ENCODE peak calls at places on chromosomes 11 and 22, in ten cellular contexts. D is stimulated activated CD4-positive, alpha-beta T cell treated with anti-CD3 and anti-CD28 coated beads, Interleukin-1b, Interleukin-23, amount 100 ng/mL, for 48 hours; G is dorsolateral prefrontal cortex; R is activated naive CD8-positive, alpha-beta T cell treated with anti-CD3 and anti-CD28 coated beads, Interleukin-2, amount 50 U/mL, for 24 hours; Z is Kasumi-1; T is stimulated activated CD8-positive, alpha-beta memory T cell treated with anti-CD3 and anti-CD28 coated beads, Interleukin-15, amount 100 ng/mL, for 4 hours; U is MV-4-11; C is bronchial epithelial cell; H is NCI-H82; X is Ammon's horn. F is an unnamed sample.

GRCh38 chr11:3849297-3849874 is 6.1 kb upstream of the STIM1 start:
- DNase-seq in C (peak), G (peak), R (peak), H (peak), X (no peak), T (peak), U (peak), D (no peak), Z (peak), F (peak)

GRCh38 chr22:39985383-39986045 is 9.2 kb upstream of the FAM83F start:
- DNase-seq in H (no peak), G (no peak), D (peak), U (no peak), T (no peak), R (peak), X (no peak), C (peak), Z (no peak), F (no peak)

GRCh38 chr11:115676768-115677167 is 172.6 kb upstream of the CADM1 start:
- DNase-seq in U (no peak), H (no peak), X (no peak), R (no peak), G (no peak), Z (no peak), D (no peak), T (no peak), C (no peak), F (no peak)

GRCh38 chr11:28833670-28834069 is 725.5 kb downstream of the METTL15 start:
- DNase-seq in H (no peak), Z (no peak), G (no peak), U (no peak), R (no peak), D (no peak), T (no peak), C (peak), X (no peak), F (no peak)

GRCh38 chr22:19831016-19831415 is 23.7 kb downstream of the GNB1L start:
- DNase-seq in C (no peak), Z (no peak), D (no peak), T (no peak), U (no peak), X (no peak), G (peak), R (no peak), H (no peak), F (no peak)

GRCh38 chr22:33519140-33519973 is 400.9 kb downstream of the LARGE1 start:
- DNase-seq in X (peak), Z (peak), D (no peak), R (peak), T (no peak), U (no peak), G (peak), C (peak), H (peak), F (peak)

GRCh38 chr11:28529540-28530410 is 421.6 kb downstream of the METTL15 start:
- DNase-seq in D (no peak), C (peak), G (no peak), Z (peak), R (no peak), U (peak), H (peak), X (no peak), T (no peak), F (no peak)

GRCh38 chr11:953513-953912 is 27.8 kb downstream of the AP2A2 start:
- DNase-seq in U (no peak), G (peak), C (no peak), D (no peak), T (no peak), Z (no peak), X (no peak), R (no peak), H (no peak), F (no peak)

GRCh38 chr11:66607126-66607834 is 9.2 kb upstream of the RBM14 start:
- DNase-seq in C (peak), U (peak), T (no peak), H (no peak), D (no peak), R (no peak), G (peak), Z (no peak), X (peak), F (no peak)

GRCh38 chr11:95082576-95083001 is 7.1 kb upstream of the ENDOD1 start:
- DNase-seq in C (no peak), D (no peak), Z (no peak), R (no peak), T (no peak), U (no peak), G (no peak), H (no peak), X (peak), F (no peak)

GRCh38 chr11:76902121-76903014 is 41.6 kb downstream of the ACER3 start:
- DNase-seq in G (no peak), Z (no peak), C (no peak), R (no peak), U (no peak), X (no peak), H (no peak), D (no peak), T (no peak), F (no peak)

GRCh38 chr11:15216678-15217077 is 102.0 kb downstream of the INSC start:
- DNase-seq in R (no peak), Z (peak), C (peak), H (peak), X (no peak), U (no peak), D (no peak), T (no peak), G (no peak), F (no peak)

GRCh38 chr11:127420139-127420538 is 419.6 kb upstream of the KIRREL3 start:
- DNase-seq in Z (no peak), G (no peak), U (no peak), R (no peak), C (no peak), X (no peak), H (no peak), T (no peak), D (no peak), F (no peak)

GRCh38 chr11:133945087-133945974 is 11.4 kb downstream of the IGSF9B start:
- DNase-seq in Z (no peak), T (peak), C (peak), U (peak), G (peak), X (no peak), D (peak), H (no peak), R (peak), F (no peak)

GRCh38 chr22:33864723-33865130 is 55.5 kb downstream of the LARGE1 start:
- DNase-seq in U (peak), R (no peak), T (no peak), Z (no peak), D (no peak), G (no peak), X (no peak), C (no peak), H (no peak), F (no peak)

GRCh38 chr11:70312401-70313357 is 42.2 kb downstream of the PPFIA1 start:
- DNase-seq in U (no peak), X (no peak), C (no peak), R (no peak), T (no peak), Z (no peak), D (no peak), H (no peak), G (no peak), F (no peak)